ENCODE peak calls at places on chromosomes 4 and X, in nine cellular contexts. E, N, B, V, Z, Q, Y, O and T are unnamed samples.
A peak's percentile ranks its signal among the peaks of the same experiment; 100 is the strongest.

GRCh38 chrX:96182366-96182765 is 502.3 kb upstream of the DIAPH2 start:
- ATAC-seq in Q (no peak), B (no peak), N (no peak), O (peak; percentile 58), E (no peak), Y (no peak), Z (peak; percentile 58), V (no peak), T (no peak)

GRCh38 chr4:99151452-99151851 is 7.4 kb upstream of the ADH4 start:
- ATAC-seq in O (no peak), Q (no peak), B (no peak), N (no peak), E (no peak), Y (no peak), Z (no peak), V (no peak), T (no peak)

GRCh38 chr4:26375589-26375988 is 54.8 kb downstream of the RBPJ start:
- ATAC-seq in V (no peak), B (no peak), O (no peak), Q (no peak), Y (no peak), Z (no peak), E (no peak), N (no peak), T (no peak)

GRCh38 chr4:113060853-113061252 is 11.4 kb downstream of the ANK2 start:
- ATAC-seq in V (no peak), N (no peak), E (no peak), Q (no peak), Z (no peak), Y (no peak), O (no peak), B (no peak), T (no peak)

GRCh38 chr4:185036842-185037241 is 18.6 kb downstream of the HELT start:
- ATAC-seq in O (no peak), Y (no peak), V (no peak), N (no peak), B (no peak), E (no peak), Q (no peak), Z (no peak), T (no peak)

GRCh38 chrX:119410027-119410819 is 11.1 kb downstream of the SLC25A43 start:
- ATAC-seq in Q (no peak), N (peak; percentile 84), B (no peak), V (no peak), Z (peak; percentile 81), O (peak; percentile 84), Y (peak; percentile 62), E (no peak), T (no peak)

GRCh38 chr4:71406459-71406963 is 67.7 kb downstream of the SLC4A4 start:
- ATAC-seq in E (peak; percentile 69), V (no peak), O (no peak), Q (no peak), Y (peak; percentile 65), N (no peak), B (no peak), Z (no peak), T (no peak)

GRCh38 chrX:9958183-9958582 is 9.0 kb upstream of the CLDN34 start:
- ATAC-seq in E (no peak), Z (no peak), N (no peak), B (no peak), O (no peak), Y (no peak), Q (no peak), V (no peak), T (no peak)

GRCh38 chrX:40469316-40469715 is 111.5 kb upstream of the ATP6AP2 start:
- ATAC-seq in Y (no peak), O (no peak), E (no peak), V (no peak), Z (no peak), N (no peak), B (no peak), Q (no peak), T (no peak)

GRCh38 chr4:22385615-22386014 is 130.3 kb downstream of the ADGRA3 start:
- ATAC-seq in E (no peak), O (no peak), V (no peak), Y (peak; percentile 29), Q (no peak), N (no peak), Z (no peak), B (no peak), T (no peak)

GRCh38 chr4:75137302-75137701 is 204.4 kb downstream of the PARM1 start:
- ATAC-seq in Z (no peak), O (no peak), Y (no peak), Q (no peak), E (no peak), N (no peak), B (no peak), V (no peak), T (no peak)

GRCh38 chr4:10371121-10371520 is 86.1 kb downstream of the ZNF518B start:
- ATAC-seq in B (no peak), E (no peak), N (no peak), Y (no peak), O (no peak), V (no peak), Q (no peak), Z (no peak), T (no peak)

GRCh38 chrX:43940811-43941210 is 32.4 kb downstream of the NDP start:
- ATAC-seq in E (no peak), Y (peak; percentile 53), B (no peak), Z (no peak), N (no peak), O (no peak), V (no peak), Q (no peak), T (no peak)

GRCh38 chrX:360496-361150 is 26.1 kb downstream of the PPP2R3B start:
- ATAC-seq in Z (no peak), V (no peak), N (no peak), O (no peak), B (no peak), E (no peak), Y (no peak), Q (no peak), T (no peak)

GRCh38 chr4:5019274-5019673 is at the start of gene CYTL1:
- ATAC-seq in O (peak; percentile 31), Q (peak; percentile 18), E (peak; percentile 74), B (no peak), Y (peak; percentile 87), V (no peak), N (peak; percentile 41), Z (no peak), T (peak; percentile 17)

GRCh38 chrX:66914082-66914481 is 275.2 kb upstream of the EDA2R start:
- ATAC-seq in Z (peak; percentile 78), Y (no peak), B (no peak), E (no peak), N (peak; percentile 85), Q (no peak), O (peak; percentile 81), V (no peak), T (no peak)

GRCh38 chr4:89800527-89801103 is 36.3 kb downstream of the SNCA start:
- ATAC-seq in N (no peak), Q (no peak), Y (peak; percentile 44), Z (no peak), V (no peak), E (no peak), B (no peak), O (no peak), T (peak; percentile 50)

GRCh38 chrX:70672326-70672725 is 227.7 kb downstream of the DLG3 start:
- ATAC-seq in Y (no peak), V (no peak), O (no peak), N (no peak), Q (no peak), Z (no peak), B (no peak), E (no peak), T (no peak)

GRCh38 chrX:136447308-136447707 is 40.4 kb upstream of the BRS3 start:
- ATAC-seq in Y (no peak), B (no peak), O (no peak), Q (no peak), Z (no peak), N (no peak), E (no peak), V (no peak), T (no peak)

GRCh38 chr4:181784881-181785280 is 458.3 kb upstream of the TENM3 start:
- ATAC-seq in O (no peak), V (no peak), B (no peak), Z (no peak), N (no peak), Q (no peak), E (no peak), Y (no peak), T (no peak)

GRCh38 chrX:112218388-112218787 is 135.8 kb upstream of the TRPC5 start:
- ATAC-seq in V (no peak), N (no peak), Y (no peak), Z (no peak), E (no peak), O (no peak), Q (no peak), B (no peak), T (no peak)

GRCh38 chr4:126465341-126465740 is 1150.6 kb downstream of the FAT4 start:
- ATAC-seq in V (no peak), N (no peak), B (no peak), E (no peak), Y (no peak), O (no peak), Z (no peak), Q (no peak), T (no peak)

GRCh38 chrX:22690116-22690515 is 309.6 kb upstream of the DDX53 start:
- ATAC-seq in N (no peak), B (no peak), Y (peak; percentile 61), Q (no peak), Z (no peak), V (no peak), E (no peak), O (no peak), T (no peak)

GRCh38 chr4:185592438-185592837 is 57.1 kb upstream of the PDLIM3 start:
- ATAC-seq in E (no peak), V (no peak), Z (no peak), Q (no peak), O (no peak), Y (no peak), N (no peak), B (no peak), T (no peak)

GRCh38 chr4:64594723-64595122 is 185.5 kb upstream of the TECRL start:
- ATAC-seq in E (no peak), B (no peak), Y (no peak), Q (no peak), V (no peak), Z (no peak), N (no peak), O (no peak), T (no peak)

GRCh38 chr4:101019941-101020401 is 327.4 kb downstream of the PPP3CA start:
- ATAC-seq in Q (peak; percentile 79), E (peak; percentile 56), N (peak; percentile 58), V (peak; percentile 72), Y (no peak), O (peak; percentile 15), B (peak; percentile 84), Z (no peak), T (no peak)

GRCh38 chr4:1027219-1027915 is 15.9 kb downstream of the FGFRL1 start:
- ATAC-seq in O (no peak), Q (no peak), B (no peak), V (no peak), N (no peak), Y (peak; percentile 11), E (no peak), Z (peak; percentile 11), T (no peak)

GRCh38 chr4:159142985-159143384 is 40.1 kb downstream of the RAPGEF2 start:
- ATAC-seq in Z (no peak), B (no peak), V (no peak), Q (no peak), O (no peak), N (no peak), E (no peak), Y (no peak), T (no peak)

GRCh38 chr4:93740890-93741289 is 87.7 kb upstream of the ATOH1 start:
- ATAC-seq in B (no peak), Y (no peak), Z (no peak), V (no peak), O (no peak), E (no peak), N (no peak), Q (no peak), T (no peak)